ENCODE peak calls at places on chromosomes 6 and 20, in seven cellular contexts. One of them, this sample, is unnamed.

GRCh38 chr6:28757429-28758045 is 166.2 kb downstream of the TRIM27 start:
- DNase-seq in spleen: no peak
- DNase-seq in sigmoid colon: no peak
- DNase-seq in Panc1: peak; percentile 85
- DNase-seq in suprapubic skin: no peak
- DNase-seq in H1: no peak
- DNase-seq in HCT116: no peak
- DNase-seq in this sample: no peak

GRCh38 chr6:38212579-38212978 is 393.1 kb downstream of the ZFAND3 start:
- DNase-seq in H1: peak; percentile 17
- DNase-seq in HCT116: no peak
- DNase-seq in suprapubic skin: no peak
- DNase-seq in Panc1: no peak
- DNase-seq in sigmoid colon: no peak
- DNase-seq in spleen: no peak
- DNase-seq in this sample: no peak

GRCh38 chr6:32982084-32982701 is 13.8 kb downstream of the BRD2 start:
- DNase-seq in sigmoid colon: no peak
- DNase-seq in H1: no peak
- DNase-seq in spleen: no peak
- DNase-seq in suprapubic skin: no peak
- DNase-seq in HCT116: no peak
- DNase-seq in Panc1: no peak
- DNase-seq in this sample: no peak

GRCh38 chr6:116764961-116765841 is at the start of gene FAM162B:
- DNase-seq in Panc1: no peak
- DNase-seq in sigmoid colon: peak; percentile 67
- DNase-seq in HCT116: no peak
- DNase-seq in H1: peak; percentile 38
- DNase-seq in suprapubic skin: no peak
- DNase-seq in spleen: no peak
- DNase-seq in this sample: peak; percentile 8

GRCh38 chr6:3414704-3415453 is 42.0 kb downstream of the SLC22A23 start:
- DNase-seq in spleen: no peak
- DNase-seq in HCT116: no peak
- DNase-seq in H1: no peak
- DNase-seq in Panc1: no peak
- DNase-seq in sigmoid colon: peak; percentile 36
- DNase-seq in suprapubic skin: no peak
- DNase-seq in this sample: no peak

GRCh38 chr6:120211955-120212792 is 862.6 kb upstream of the MAN1A1 start:
- DNase-seq in spleen: no peak
- DNase-seq in suprapubic skin: no peak
- DNase-seq in H1: no peak
- DNase-seq in Panc1: no peak
- DNase-seq in sigmoid colon: no peak
- DNase-seq in HCT116: no peak
- DNase-seq in this sample: no peak

GRCh38 chr6:84263557-84263956 is 36.1 kb upstream of the CEP162 start:
- DNase-seq in spleen: no peak
- DNase-seq in HCT116: no peak
- DNase-seq in sigmoid colon: no peak
- DNase-seq in H1: no peak
- DNase-seq in Panc1: no peak
- DNase-seq in suprapubic skin: no peak
- DNase-seq in this sample: no peak

GRCh38 chr20:1274485-1275313 is 8.6 kb downstream of the SNPH start:
- DNase-seq in suprapubic skin: no peak
- DNase-seq in Panc1: no peak
- DNase-seq in H1: no peak
- DNase-seq in spleen: no peak
- DNase-seq in HCT116: no peak
- DNase-seq in sigmoid colon: peak; percentile 26
- DNase-seq in this sample: no peak

GRCh38 chr6:87182321-87182720 is 27.0 kb downstream of the ZNF292 start:
- DNase-seq in HCT116: no peak
- DNase-seq in suprapubic skin: no peak
- DNase-seq in H1: no peak
- DNase-seq in Panc1: no peak
- DNase-seq in spleen: no peak
- DNase-seq in sigmoid colon: no peak
- DNase-seq in this sample: no peak

GRCh38 chr6:25423358-25423757 is 144.2 kb downstream of the CARMIL1 start:
- DNase-seq in Panc1: no peak
- DNase-seq in spleen: no peak
- DNase-seq in H1: no peak
- DNase-seq in suprapubic skin: no peak
- DNase-seq in sigmoid colon: no peak
- DNase-seq in HCT116: no peak
- DNase-seq in this sample: no peak

GRCh38 chr6:166533205-166533824 is 53.2 kb downstream of the RAMACL start:
- DNase-seq in Panc1: no peak
- DNase-seq in HCT116: no peak
- DNase-seq in sigmoid colon: no peak
- DNase-seq in suprapubic skin: no peak
- DNase-seq in H1: no peak
- DNase-seq in spleen: no peak
- DNase-seq in this sample: no peak

GRCh38 chr20:37226889-37227288 is 34.7 kb downstream of the GHRH start:
- DNase-seq in spleen: no peak
- DNase-seq in sigmoid colon: peak; percentile 82
- DNase-seq in HCT116: no peak
- DNase-seq in H1: no peak
- DNase-seq in suprapubic skin: peak; percentile 57
- DNase-seq in Panc1: no peak
- DNase-seq in this sample: peak; percentile 33

GRCh38 chr6:69789573-69789972 is 7.2 kb downstream of the LMBRD1 start:
- DNase-seq in HCT116: no peak
- DNase-seq in sigmoid colon: no peak
- DNase-seq in H1: no peak
- DNase-seq in spleen: no peak
- DNase-seq in Panc1: no peak
- DNase-seq in suprapubic skin: no peak
- DNase-seq in this sample: no peak

GRCh38 chr20:47950103-47950502 is 164.8 kb upstream of the SULF2 start:
- DNase-seq in spleen: no peak
- DNase-seq in sigmoid colon: no peak
- DNase-seq in Panc1: no peak
- DNase-seq in H1: no peak
- DNase-seq in suprapubic skin: no peak
- DNase-seq in HCT116: no peak
- DNase-seq in this sample: no peak

GRCh38 chr6:8506123-8506522 is 70.8 kb upstream of the SLC35B3 start:
- DNase-seq in H1: no peak
- DNase-seq in HCT116: no peak
- DNase-seq in sigmoid colon: no peak
- DNase-seq in spleen: no peak
- DNase-seq in suprapubic skin: no peak
- DNase-seq in Panc1: no peak
- DNase-seq in this sample: no peak

GRCh38 chr6:10518461-10519216 is 2.5 kb upstream of the GCNT2 start:
- DNase-seq in H1: no peak
- DNase-seq in Panc1: no peak
- DNase-seq in sigmoid colon: no peak
- DNase-seq in HCT116: no peak
- DNase-seq in suprapubic skin: no peak
- DNase-seq in spleen: no peak
- DNase-seq in this sample: peak; percentile 27

GRCh38 chr20:55881204-55881603 is 124.1 kb downstream of the CBLN4 start:
- DNase-seq in H1: no peak
- DNase-seq in sigmoid colon: no peak
- DNase-seq in Panc1: no peak
- DNase-seq in spleen: no peak
- DNase-seq in HCT116: no peak
- DNase-seq in suprapubic skin: no peak
- DNase-seq in this sample: no peak

DNA sequence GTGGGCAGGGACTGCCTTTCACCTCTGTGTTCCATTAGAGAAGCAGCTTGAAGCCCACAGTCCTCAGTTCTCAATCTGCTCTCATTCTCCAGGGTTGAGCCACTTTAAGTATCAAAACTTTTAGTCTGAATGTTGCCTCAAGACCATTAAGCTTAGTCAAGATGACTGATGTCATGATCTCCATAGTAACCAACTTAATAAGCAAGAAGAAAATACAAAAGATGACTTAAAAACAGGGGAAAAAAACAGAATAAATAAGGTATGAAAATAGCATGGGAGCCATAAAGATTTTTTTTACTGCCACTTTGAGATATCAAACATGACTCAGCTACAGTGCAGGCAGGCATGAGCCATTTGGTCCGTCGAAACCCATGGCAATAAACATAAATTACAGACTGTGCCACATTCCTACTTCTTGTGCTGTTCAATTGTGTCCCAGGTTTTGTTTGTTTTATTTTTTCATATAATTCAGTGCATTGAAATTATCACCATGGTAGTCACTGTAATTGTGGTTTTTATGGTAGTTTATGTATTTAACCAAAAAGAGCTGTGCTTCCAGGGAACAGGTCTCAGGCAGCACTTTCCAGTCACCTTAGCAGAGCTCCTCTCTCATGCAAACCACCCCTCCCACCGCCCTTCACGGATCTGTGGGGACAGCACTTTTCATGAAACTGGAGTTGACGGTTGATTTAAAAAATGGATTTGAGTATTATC is 156.5 kb upstream of the INSM1 start:
- DNase-seq in H1: no peak
- DNase-seq in Panc1: no peak
- DNase-seq in spleen: no peak
- DNase-seq in sigmoid colon: no peak
- DNase-seq in HCT116: no peak
- DNase-seq in suprapubic skin: no peak
- DNase-seq in this sample: peak; percentile 53
- H3K4me1 ChIP-seq in H1: no peaks in the 10 kb centered on the region
- H3K4me1 ChIP-seq in Panc1: no peaks in the 10 kb centered on the region
- H3K4me1 ChIP-seq in spleen: no peaks in the 10 kb centered on the region
- H3K4me1 ChIP-seq in sigmoid colon: no peaks in the 10 kb centered on the region
- H3K4me1 ChIP-seq in HCT116: no peaks in the 10 kb centered on the region
- H3K4me1 ChIP-seq in suprapubic skin: no peaks in the 10 kb centered on the region
- H3K4me1 ChIP-seq in this sample: no peaks in the 10 kb centered on the region

GRCh38 chr6:13071946-13072345 is 256.4 kb downstream of the TBC1D7 start:
- DNase-seq in sigmoid colon: no peak
- DNase-seq in spleen: no peak
- DNase-seq in suprapubic skin: no peak
- DNase-seq in HCT116: no peak
- DNase-seq in H1: no peak
- DNase-seq in Panc1: no peak
- DNase-seq in this sample: no peak

GRCh38 chr6:13066050-13066449 is 262.3 kb downstream of the TBC1D7 start:
- DNase-seq in spleen: no peak
- DNase-seq in HCT116: no peak
- DNase-seq in sigmoid colon: no peak
- DNase-seq in Panc1: no peak
- DNase-seq in suprapubic skin: no peak
- DNase-seq in H1: no peak
- DNase-seq in this sample: no peak

GRCh38 chr6:13065596-13065995 is 262.7 kb downstream of the TBC1D7 start:
- DNase-seq in sigmoid colon: no peak
- DNase-seq in suprapubic skin: no peak
- DNase-seq in H1: no peak
- DNase-seq in spleen: no peak
- DNase-seq in HCT116: no peak
- DNase-seq in Panc1: no peak
- DNase-seq in this sample: no peak

GRCh38 chr6:13066820-13067219 is 261.5 kb downstream of the TBC1D7 start:
- DNase-seq in spleen: no peak
- DNase-seq in H1: no peak
- DNase-seq in suprapubic skin: no peak
- DNase-seq in Panc1: no peak
- DNase-seq in sigmoid colon: no peak
- DNase-seq in HCT116: no peak
- DNase-seq in this sample: no peak

DNA sequence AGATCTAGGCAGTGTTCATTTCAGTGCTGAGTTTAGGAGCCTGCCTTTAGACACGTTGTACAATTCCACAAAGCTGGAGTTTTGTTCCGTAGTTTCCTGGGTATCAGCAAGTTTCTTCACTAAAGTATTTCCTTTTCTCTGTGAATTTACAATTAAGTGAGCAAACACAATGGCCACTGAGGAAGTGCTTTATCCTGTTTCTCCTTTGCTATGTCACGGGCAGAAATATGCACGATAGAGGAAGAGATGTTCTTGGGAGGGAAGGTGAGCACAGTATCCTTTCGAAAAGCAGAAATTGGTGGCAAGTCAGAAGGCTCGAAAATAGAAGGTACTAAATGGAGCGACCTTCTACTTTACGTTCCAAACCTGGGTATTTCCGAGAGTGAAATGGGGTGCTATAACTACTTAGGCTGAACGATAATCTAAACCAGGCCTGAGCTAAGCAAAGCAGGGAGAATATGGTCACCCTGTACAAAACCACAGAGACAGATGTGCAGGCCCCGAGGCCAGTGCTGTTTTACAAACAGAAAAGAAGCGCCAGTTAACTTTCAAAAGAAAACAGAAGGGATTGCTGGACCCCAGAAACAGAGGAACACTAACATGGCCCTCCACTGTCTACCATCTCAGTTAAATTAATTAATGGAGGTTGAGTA is 259.7 kb downstream of the TBC1D7 start:
- DNase-seq in suprapubic skin: no peak
- DNase-seq in spleen: no peak
- DNase-seq in HCT116: no peak
- DNase-seq in sigmoid colon: no peak
- DNase-seq in H1: no peak
- DNase-seq in Panc1: no peak
- DNase-seq in this sample: no peak
- TF ChIP-seq CTCF in suprapubic skin: no peak
- TF ChIP-seq CTCF in spleen: no peak
- TF ChIP-seq CTCF in HCT116: no peak
- TF ChIP-seq CTCF in sigmoid colon: no peak
- TF ChIP-seq CTCF in H1: no peak
- TF ChIP-seq CTCF in Panc1: no peak
- TF ChIP-seq CTCF in this sample: no peak

DNA sequence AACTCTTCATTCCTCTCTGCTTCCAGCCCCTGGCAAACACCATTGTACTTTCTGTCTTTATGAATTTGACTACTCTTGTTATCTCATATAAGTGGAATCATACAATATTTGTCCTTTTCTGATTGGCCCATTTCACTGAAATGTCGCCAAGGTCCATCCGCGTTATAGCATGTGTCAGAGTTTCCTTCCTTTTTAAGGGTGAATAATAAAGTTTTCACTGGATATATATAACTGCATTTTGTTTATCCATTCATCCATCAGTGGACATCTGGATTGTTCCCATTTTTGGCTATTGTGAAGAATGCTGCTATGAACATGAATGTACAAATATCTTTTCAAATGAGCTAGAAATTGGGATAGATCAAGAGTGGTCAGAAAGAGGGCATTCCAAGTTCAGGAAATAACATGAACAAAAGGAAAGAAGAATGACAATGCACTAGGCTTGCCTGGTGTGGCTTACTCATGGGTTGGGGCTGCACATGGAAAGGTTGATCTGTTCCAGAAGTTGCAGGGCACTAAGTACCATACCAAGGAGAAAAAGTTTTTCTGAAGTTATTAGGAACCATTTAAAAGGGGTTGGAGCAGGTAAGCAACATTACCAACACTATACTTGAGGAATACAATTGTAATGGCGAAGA is 10.0 kb upstream of the L3MBTL3 start:
- DNase-seq in sigmoid colon: no peak
- DNase-seq in spleen: no peak
- DNase-seq in suprapubic skin: no peak
- DNase-seq in Panc1: no peak
- DNase-seq in HCT116: no peak
- DNase-seq in H1: no peak
- DNase-seq in this sample: no peak
- TF ChIP-seq POLR2AphosphoS5 in sigmoid colon: no peak
- TF ChIP-seq POLR2AphosphoS5 in spleen: no peak
- TF ChIP-seq POLR2AphosphoS5 in suprapubic skin: no peak
- TF ChIP-seq POLR2AphosphoS5 in Panc1: no peak
- TF ChIP-seq POLR2AphosphoS5 in HCT116: no peak
- TF ChIP-seq POLR2AphosphoS5 in H1: no peak
- TF ChIP-seq POLR2AphosphoS5 in this sample: no peak

GRCh38 chr6:157645201-157645795 is 177.7 kb upstream of the SNX9 start:
- DNase-seq in H1: no peak
- DNase-seq in Panc1: no peak
- DNase-seq in suprapubic skin: no peak
- DNase-seq in HCT116: no peak
- DNase-seq in sigmoid colon: peak; percentile 44
- DNase-seq in spleen: no peak
- DNase-seq in this sample: no peak
- H3K4me1 ChIP-seq in H1: no peaks in the 10 kb centered on the region
- H3K4me1 ChIP-seq in Panc1: no peaks in the 10 kb centered on the region
- H3K4me1 ChIP-seq in suprapubic skin: no peaks in the 10 kb centered on the region
- H3K4me1 ChIP-seq in HCT116: peaks cover 7% of the 10 kb centered on the region
- H3K4me1 ChIP-seq in sigmoid colon: peaks cover 9% of the 10 kb centered on the region
- H3K4me1 ChIP-seq in spleen: peaks cover 10% of the 10 kb centered on the region
- H3K4me1 ChIP-seq in this sample: no peaks in the 10 kb centered on the region